ENCODE peak calls at places on chromosomes 1 and 21, in five cellular contexts. T is GM12878, N is upper lobe of left lung, B is HepG2, Y is K562. U is an unnamed sample.
A peak's percentile ranks its signal among the peaks of the same experiment; 100 is the strongest.

GRCh38 chr1:229139320-229139719 is 131.6 kb upstream of the RAB4A start:
- ATAC-seq in T (peak; percentile 29), N (no peak), B (no peak), Y (no peak), U (no peak)

GRCh38 chr1:172897738-172898137 is 153.0 kb downstream of the TNFSF18 start:
- ATAC-seq in T (no peak), N (no peak), B (no peak), Y (no peak), U (no peak)

GRCh38 chr1:36125129-36125991 is at the start of gene COL8A2:
- ATAC-seq in T (no peak), N (peak; percentile 86), B (peak; percentile 9), Y (peak; percentile 10), U (peak; percentile 88)

GRCh38 chr1:108845991-108846390 is 10.9 kb downstream of the AKNAD1 start:
- ATAC-seq in T (no peak), N (no peak), B (no peak), Y (peak; percentile 22), U (no peak)

GRCh38 chr1:51789342-51789741 is 89.2 kb downstream of the NRDC start:
- ATAC-seq in T (no peak), N (no peak), B (no peak), Y (no peak), U (no peak)

GRCh38 chr1:217469983-217470382 is 160.9 kb downstream of the GPATCH2 start:
- ATAC-seq in T (no peak), N (no peak), B (no peak), Y (no peak), U (no peak)

GRCh38 chr1:115495603-115496002 is 146.2 kb upstream of the VANGL1 start:
- ATAC-seq in T (no peak), N (no peak), B (no peak), Y (no peak), U (no peak)

GRCh38 chr1:17439250-17440073 is at the start of gene RCC2:
- ATAC-seq in T (peak; percentile 66), N (peak; percentile 86), B (peak; percentile 73), Y (peak; percentile 80), U (peak; percentile 87)

GRCh38 chr1:150626150-150626549 is 3.3 kb downstream of the ENSA start:
- ATAC-seq in T (no peak), N (no peak), B (no peak), Y (no peak), U (no peak)

GRCh38 chr1:87478231-87478630 is 149.6 kb downstream of the LMO4 start:
- ATAC-seq in T (no peak), N (no peak), B (peak; percentile 37), Y (peak; percentile 96), U (no peak)

GRCh38 chr1:98493469-98493868 is 168.1 kb upstream of the SNX7 start:
- ATAC-seq in T (no peak), N (no peak), B (no peak), Y (no peak), U (no peak)

GRCh38 chr1:3306583-3307285 is 147.7 kb upstream of the ARHGEF16 start:
- ATAC-seq in T (no peak), N (no peak), B (no peak), Y (no peak), U (no peak)

GRCh38 chr1:203792491-203792890 is 2.9 kb upstream of the ZBED6 start:
- ATAC-seq in T (no peak), N (no peak), B (no peak), Y (no peak), U (no peak)
- TF ChIP-seq CTCF in T (no peak), N (no peak), B (no peak), Y (no peak), U (no peak)

GRCh38 chr1:46180082-46180616 is 3.9 kb upstream of the P3R3URF start:
- ATAC-seq in T (peak; percentile 51), N (peak; percentile 29), B (peak; percentile 66), Y (peak; percentile 82), U (no peak)

GRCh38 chr1:46179138-46180081 is 3.1 kb upstream of the P3R3URF start:
- ATAC-seq in T (peak; percentile 88), N (peak; percentile 92), B (peak; percentile 80), Y (peak; percentile 95), U (peak; percentile 81)

GRCh38 chr1:46183119-46183842 is 7.0 kb upstream of the P3R3URF start:
- ATAC-seq in T (no peak), N (peak; percentile 34), B (peak; percentile 60), Y (no peak), U (peak; percentile 61)

GRCh38 chr1:46183926-46184557 is 7.8 kb upstream of the P3R3URF start:
- ATAC-seq in T (peak; percentile 71), N (no peak), B (no peak), Y (no peak), U (no peak)

GRCh38 chr1:46181343-46182260 is 5.3 kb upstream of the P3R3URF start:
- ATAC-seq in T (no peak), N (no peak), B (no peak), Y (no peak), U (no peak)
- TF ChIP-seq POLR2AphosphoS5 in T (no peak), N (no peak), B (no peak), Y (no peak), U (no peak)

DNA sequence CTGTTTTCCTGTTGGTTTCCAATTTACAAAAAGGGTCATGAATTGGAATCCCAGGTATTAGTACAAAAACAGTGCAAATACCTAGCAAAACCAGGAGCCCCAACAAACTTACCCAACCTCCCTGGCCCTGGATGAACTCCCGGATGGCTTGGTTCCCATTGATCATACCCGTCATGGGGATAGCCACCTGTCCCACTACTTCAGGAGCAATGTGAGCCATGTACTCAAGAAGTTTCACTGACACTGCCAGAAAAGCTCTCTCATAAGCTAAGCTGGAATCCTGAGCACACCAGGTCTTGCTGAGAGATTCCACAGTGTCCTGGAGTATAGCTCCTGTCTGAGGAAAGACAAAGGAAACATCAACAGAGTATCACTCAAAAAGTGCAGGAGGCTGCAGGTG is 5.7 kb downstream of the BCL2L15 start:
- ATAC-seq in T (no peak), N (no peak), B (no peak), Y (no peak), U (no peak)
- TF ChIP-seq EP300 in T (no peak), N (no peak), B (no peak), Y (no peak), U (no peak)

GRCh38 chr21:41407541-41408460 is 18.2 kb upstream of the MX1 start:
- ATAC-seq in T (no peak), N (no peak), B (no peak), Y (no peak), U (no peak)

GRCh38 chr21:41410361-41410760 is 15.7 kb upstream of the MX1 start:
- ATAC-seq in T (no peak), N (no peak), B (no peak), Y (no peak), U (no peak)

GRCh38 chr21:41410767-41411448 is 15.1 kb upstream of the MX1 start:
- ATAC-seq in T (no peak), N (no peak), B (peak; percentile 52), Y (no peak), U (no peak)

GRCh38 chr21:41406340-41406739 is 19.7 kb upstream of the MX1 start:
- ATAC-seq in T (no peak), N (peak; percentile 43), B (no peak), Y (no peak), U (no peak)

DNA sequence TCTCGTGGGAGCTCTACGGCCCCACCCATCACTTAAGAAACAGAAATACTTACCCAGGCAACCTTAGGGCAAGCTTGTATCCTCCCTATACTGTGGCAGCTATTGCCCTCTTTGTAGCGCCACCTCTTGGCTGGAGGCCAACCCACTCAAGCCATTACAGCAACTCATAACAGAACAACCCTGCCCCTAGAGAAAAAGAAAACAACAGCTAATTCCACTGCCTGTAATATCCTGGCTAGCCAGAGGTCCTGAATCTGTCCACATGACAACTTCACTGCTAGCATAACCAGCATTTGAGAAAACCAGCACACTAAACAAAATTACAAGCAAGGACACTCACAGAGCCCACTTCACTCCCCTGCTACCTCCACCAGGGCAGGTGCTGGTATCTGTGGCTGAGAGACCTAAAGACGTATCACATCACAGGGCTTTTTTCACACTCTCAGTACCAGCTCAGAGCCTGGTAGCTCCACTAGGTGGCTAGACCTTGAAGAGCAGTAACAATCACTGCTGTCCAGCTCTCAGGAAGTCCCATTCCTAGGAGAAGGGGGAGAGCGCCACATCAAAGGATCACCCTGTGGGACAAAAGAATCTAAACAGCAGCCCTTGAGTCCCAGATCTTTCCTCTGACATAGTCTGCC is 14.5 kb upstream of the MX1 start:
- ATAC-seq in T (peak; percentile 95), N (peak; percentile 32), B (peak; percentile 84), Y (peak; percentile 70), U (peak; percentile 25)
- TF ChIP-seq CTCF in T (peak; percentile 19), N (peak; percentile 23), B (peak; percentile 32), Y (peak; percentile 33), U (no peak)

U was measured in gastroesophageal sphincter.